ENCODE peak calls at places on chromosomes 2 and 18, in six cellular contexts. K is stomach; H is CD4-positive, alpha-beta T cell; P is mammary epithelial cell; V is CD4-positive, CD25-positive, alpha-beta regulatory T cell; G is right atrium auricular region. F is an unnamed sample.

GRCh38 chr2:30230855-30231725 is at the start of gene LBH:
- DNase-seq in K (peak; percentile 79), H (peak; percentile 93), P (peak; percentile 73), V (peak; percentile 88), G (peak; percentile 93), F (peak; percentile 72)

GRCh38 chr2:232890536-232890895 is 20.5 kb downstream of the SNORC start:
- DNase-seq in K (peak; percentile 8), H (no peak), P (no peak), V (no peak), G (no peak), F (no peak)

GRCh38 chr18:74124642-74125041 is 23.0 kb downstream of the FBXO15 start:
- DNase-seq in K (no peak), H (no peak), P (no peak), V (no peak), G (no peak), F (no peak)

GRCh38 chr2:204036706-204037105 is 100.1 kb downstream of the ICOS start:
- DNase-seq in K (no peak), H (no peak), P (no peak), V (no peak), G (no peak), F (no peak)

GRCh38 chr2:168948621-168949212 is 47.6 kb downstream of the G6PC2 start:
- DNase-seq in K (no peak), H (no peak), P (no peak), V (no peak), G (no peak), F (no peak)

GRCh38 chr2:120622886-120623753 is 112.5 kb upstream of the GLI2 start:
- DNase-seq in K (no peak), H (no peak), P (no peak), V (no peak), G (no peak), F (peak; percentile 7)

GRCh38 chr2:1883476-1883875 is 139.2 kb upstream of the PXDN start:
- DNase-seq in K (no peak), H (no peak), P (no peak), V (no peak), G (no peak), F (no peak)

GRCh38 chr2:98769784-98770183 is 38.9 kb upstream of the MGAT4A start:
- DNase-seq in K (peak; percentile 67), H (no peak), P (no peak), V (no peak), G (no peak), F (peak; percentile 42)

GRCh38 chr2:65311049-65311448 is 83.4 kb downstream of the ACTR2 start:
- DNase-seq in K (no peak), H (no peak), P (no peak), V (no peak), G (no peak), F (peak; percentile 16)

GRCh38 chr18:42860011-42860410 is 255.5 kb downstream of the RIT2 start:
- DNase-seq in K (no peak), H (no peak), P (peak; percentile 2), V (no peak), G (no peak), F (no peak)

GRCh38 chr2:8216397-8216796 is 465.5 kb upstream of the ID2 start:
- DNase-seq in K (no peak), H (no peak), P (no peak), V (no peak), G (no peak), F (no peak)

GRCh38 chr2:67600946-67601345 is 203.8 kb downstream of the ETAA1 start:
- DNase-seq in K (no peak), H (no peak), P (peak; percentile 50), V (no peak), G (no peak), F (no peak)

GRCh38 chr2:174748948-174749347 is 15.3 kb downstream of the CHRNA1 start:
- DNase-seq in K (peak; percentile 63), H (peak; percentile 71), P (peak; percentile 61), V (peak; percentile 70), G (no peak), F (peak; percentile 63)

GRCh38 chr2:17164550-17164949 is 353.7 kb downstream of the RAD51AP2 start:
- DNase-seq in K (no peak), H (no peak), P (no peak), V (no peak), G (no peak), F (no peak)

DNA sequence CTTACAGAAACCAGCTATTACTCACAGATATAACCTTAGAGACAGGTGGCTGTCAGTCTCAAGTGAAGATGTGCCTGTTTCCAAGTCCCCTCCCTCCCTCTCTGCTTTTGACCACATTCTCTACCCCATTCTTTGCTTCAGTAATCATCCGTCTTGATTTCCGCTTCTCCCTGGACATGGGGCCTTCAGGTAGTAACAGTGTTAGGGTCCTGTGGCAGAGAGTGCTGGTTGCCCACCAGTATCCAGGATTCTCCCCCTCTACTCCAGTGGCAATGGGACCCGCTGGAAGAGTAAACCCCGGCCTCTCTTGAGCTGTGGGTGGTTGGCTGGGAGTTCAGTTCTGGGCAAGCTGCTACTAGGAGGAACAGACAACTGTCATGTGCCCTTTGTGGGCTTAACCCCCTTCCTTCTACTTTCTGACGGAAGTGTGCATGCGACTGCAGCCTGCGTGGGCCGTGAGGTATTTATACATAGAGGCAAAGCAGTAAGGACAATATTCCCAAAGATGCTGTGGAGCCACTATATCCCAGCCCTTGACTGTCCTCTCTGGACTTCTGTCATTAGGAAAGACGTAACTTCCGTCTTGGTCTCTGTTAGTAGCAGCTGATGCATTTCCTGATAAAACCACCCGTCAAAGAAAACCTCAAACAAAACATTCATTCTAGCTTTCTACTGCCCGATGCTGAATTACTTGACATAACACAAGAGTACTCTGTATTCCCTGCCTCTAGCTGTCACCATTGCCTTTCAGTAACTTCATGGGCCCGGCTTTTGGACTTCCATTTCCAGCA is 17.9 kb downstream of the PDCL3 start:
- DNase-seq in K (no peak), H (peak; percentile 54), P (no peak), V (peak; percentile 75), G (no peak), F (no peak)
- H3K27ac ChIP-seq in K (peak overlapping the region; percentile 32), H (peak overlapping the region; percentile 83), P (no peak overlapping the region), V (peak overlapping the region; percentile 82), G (no peak overlapping the region), F (no peak overlapping the region)

GRCh38 chr18:6781846-6782245 is 52.3 kb downstream of the ARHGAP28 start:
- DNase-seq in K (no peak), H (no peak), P (peak; percentile 20), V (no peak), G (no peak), F (no peak)
- H3K27ac ChIP-seq in K (peak overlapping the region; percentile 7), H (no peak overlapping the region), P (no peak overlapping the region), V (no peak overlapping the region), G (peak overlapping the region; percentile 59), F (no peak overlapping the region)

GRCh38 chr18:61953161-61953560 is 60.4 kb upstream of the RNF152 start:
- DNase-seq in K (no peak), H (no peak), P (peak; percentile 36), V (no peak), G (no peak), F (no peak)

GRCh38 chr18:61951396-61951795 is 58.6 kb upstream of the RNF152 start:
- DNase-seq in K (no peak), H (no peak), P (no peak), V (no peak), G (no peak), F (no peak)

GRCh38 chr18:61955644-61956043 is 62.8 kb upstream of the RNF152 start:
- DNase-seq in K (no peak), H (no peak), P (no peak), V (no peak), G (no peak), F (no peak)

GRCh38 chr18:61954347-61954746 is 61.5 kb upstream of the RNF152 start:
- DNase-seq in K (no peak), H (no peak), P (no peak), V (no peak), G (no peak), F (no peak)

DNA sequence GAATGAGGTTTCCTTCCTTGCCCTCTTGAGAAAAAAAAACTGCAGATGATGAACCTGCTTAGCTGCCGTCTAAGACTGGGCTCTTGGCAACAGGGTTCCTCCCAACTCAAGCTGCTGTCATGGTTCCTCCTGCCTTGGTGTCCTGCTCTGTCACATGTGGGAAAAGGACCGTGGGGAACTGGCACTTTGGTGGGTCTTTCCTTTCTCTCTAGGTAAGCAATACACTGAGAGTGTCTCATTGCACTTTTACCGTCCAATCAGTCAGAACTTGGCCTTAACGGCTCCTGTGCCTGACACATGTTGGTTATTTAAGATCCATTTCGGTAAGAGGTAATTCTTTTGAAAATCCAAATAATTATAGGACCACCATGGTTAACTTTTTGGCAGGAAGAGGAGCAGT is 60.8 kb upstream of the RNF152 start:
- DNase-seq in K (no peak), H (no peak), P (no peak), V (no peak), G (no peak), F (no peak)
- H3K27ac ChIP-seq in K (no peak overlapping the region), H (no peak overlapping the region), P (peak overlapping the region; percentile 99), V (no peak overlapping the region), G (no peak overlapping the region), F (no peak overlapping the region)

GRCh38 chr2:70190413-70191243 is at the start of gene C2orf42:
- DNase-seq in K (peak; percentile 96), H (peak; percentile 92), P (peak; percentile 97), V (peak; percentile 97), G (peak; percentile 98), F (peak; percentile 97)
- H3K27ac ChIP-seq in K (peak within 1 kb of the TSS; percentile 98), H (peak within 1 kb of the TSS; percentile 95), P (peak within 1 kb of the TSS; percentile 91), V (peak within 1 kb of the TSS; percentile 96), G (peak within 1 kb of the TSS; percentile 97), F (peak within 1 kb of the TSS; percentile 99)